ENCODE peak calls at places on chromosomes 11 and 22, in six cellular contexts. W is cortex of kidney; J is stimulated activated CD4-positive, alpha-beta T cell treated with anti-CD3 and anti-CD28 coated beads, Interleukin-1b, Interleukin-23, amount 100 ng/mL, for 24 hours; U is EL; M is stimulated activated naive CD4-positive, alpha-beta T cell; B is right lobe of liver. K is an unnamed sample.

GRCh38 chr22:32674925-32675825 is 126.3 kb upstream of the TIMP3 start:
- DNase-seq in W (no peak), J (no peak), U (peak; percentile 24), M (no peak), B (no peak), K (peak; percentile 14)

GRCh38 chr11:11731311-11732083 is 109.7 kb upstream of the GALNT18 start:
- DNase-seq in W (no peak), J (no peak), U (peak; percentile 57), M (no peak), B (no peak), K (peak; percentile 55)

GRCh38 chr11:68325894-68326220 is 13.5 kb downstream of the LRP5 start:
- DNase-seq in W (no peak), J (no peak), U (no peak), M (no peak), B (no peak), K (no peak)

GRCh38 chr11:62560566-62561103 is 13.1 kb downstream of the EEF1G start:
- DNase-seq in W (no peak), J (peak; percentile 64), U (peak; percentile 100), M (peak; percentile 56), B (peak; percentile 79), K (peak; percentile 97)

GRCh38 chr22:42920101-42920820 is 63.2 kb upstream of the ARFGAP3 start:
- DNase-seq in W (no peak), J (no peak), U (peak; percentile 73), M (no peak), B (no peak), K (no peak)

GRCh38 chr22:42341779-42342178 is 71.3 kb upstream of the TCF20 start:
- DNase-seq in W (no peak), J (no peak), U (no peak), M (no peak), B (no peak), K (no peak)

GRCh38 chr11:2267871-2268825 is 2.2 kb downstream of the ASCL2 start:
- DNase-seq in W (no peak), J (no peak), U (no peak), M (no peak), B (peak; percentile 55), K (no peak)

GRCh38 chr11:2522636-2523255 is 77.9 kb downstream of the KCNQ1 start:
- DNase-seq in W (no peak), J (no peak), U (no peak), M (no peak), B (peak; percentile 43), K (no peak)

GRCh38 chr22:35561796-35562526 is 21.3 kb downstream of the RASD2 start:
- DNase-seq in W (no peak), J (no peak), U (peak; percentile 92), M (no peak), B (no peak), K (peak; percentile 74)

GRCh38 chr22:17083255-17083654 is 1.5 kb upstream of the IL17RA start:
- DNase-seq in W (no peak), J (no peak), U (no peak), M (no peak), B (no peak), K (no peak)

GRCh38 chr11:102012946-102013345 is 34.3 kb upstream of the CFAP300 start:
- DNase-seq in W (no peak), J (no peak), U (peak; percentile 21), M (no peak), B (no peak), K (no peak)

GRCh38 chr22:37511368-37512104 is 7.7 kb downstream of the CARD10 start:
- DNase-seq in W (no peak), J (no peak), U (no peak), M (no peak), B (no peak), K (no peak)

GRCh38 chr11:126105748-126106080 is 43.0 kb upstream of the CDON start:
- DNase-seq in W (no peak), J (no peak), U (no peak), M (no peak), B (no peak), K (no peak)

GRCh38 chr11:78350646-78351165 is 66.9 kb downstream of the GAB2 start:
- DNase-seq in W (no peak), J (no peak), U (peak; percentile 37), M (no peak), B (no peak), K (peak; percentile 66)

GRCh38 chr11:39541945-39542351 is 1917.5 kb downstream of the LRRC4C start:
- DNase-seq in W (no peak), J (no peak), U (no peak), M (no peak), B (no peak), K (no peak)

GRCh38 chr11:116348226-116348625 is 424.6 kb downstream of the BUD13 start:
- DNase-seq in W (no peak), J (no peak), U (no peak), M (no peak), B (no peak), K (no peak)

GRCh38 chr11:64042301-64042700 is 6.6 kb downstream of the FLRT1 start:
- DNase-seq in W (no peak), J (no peak), U (no peak), M (no peak), B (no peak), K (no peak)

GRCh38 chr11:11450744-11451362 is 97.8 kb upstream of the CSNK2A3 start:
- DNase-seq in W (no peak), J (no peak), U (peak; percentile 81), M (no peak), B (no peak), K (peak; percentile 9)

GRCh38 chr11:120181446-120181992 is 29.3 kb upstream of the OAF start:
- DNase-seq in W (no peak), J (no peak), U (no peak), M (no peak), B (no peak), K (no peak)

GRCh38 chr22:38750638-38751037 is 5.2 kb downstream of the SUN2 start:
- DNase-seq in W (no peak), J (no peak), U (no peak), M (no peak), B (no peak), K (no peak)

GRCh38 chr11:67675058-67675747 is 780 bp upstream of the ALDH3B2 start:
- DNase-seq in W (no peak), J (no peak), U (no peak), M (no peak), B (no peak), K (no peak)

GRCh38 chr11:3073029-3073435 is 15.8 kb upstream of the CARS1 start:
- DNase-seq in W (no peak), J (no peak), U (no peak), M (no peak), B (no peak), K (peak; percentile 70)

GRCh38 chr11:125910450-125910849 is 6.1 kb downstream of the DDX25 start:
- DNase-seq in W (no peak), J (no peak), U (no peak), M (no peak), B (no peak), K (no peak)

GRCh38 chr11:128299132-128299726 is 288.1 kb downstream of the ETS1 start:
- DNase-seq in W (no peak), J (no peak), U (peak; percentile 9), M (no peak), B (no peak), K (peak; percentile 58)

GRCh38 chr11:112884012-112884767 is 77.0 kb upstream of the NCAM1 start:
- DNase-seq in W (no peak), J (no peak), U (peak; percentile 3), M (no peak), B (no peak), K (no peak)

GRCh38 chr22:38069372-38070249 is 12.4 kb downstream of the PICK1 start:
- DNase-seq in W (no peak), J (no peak), U (no peak), M (no peak), B (peak; percentile 45), K (peak; percentile 49)

GRCh38 chr11:2419638-2420501 is 19.3 kb downstream of the TSSC4 start:
- DNase-seq in W (no peak), J (no peak), U (peak; percentile 74), M (peak; percentile 54), B (peak; percentile 78), K (peak; percentile 80)

GRCh38 chr11:114259124-114259526 is 37.1 kb upstream of the NNMT start:
- DNase-seq in W (no peak), J (no peak), U (no peak), M (no peak), B (peak; percentile 77), K (no peak)

GRCh38 chr22:49366437-49366836 is 461.2 kb downstream of the BRD1 start:
- DNase-seq in W (no peak), J (no peak), U (no peak), M (no peak), B (no peak), K (no peak)

GRCh38 chr22:50002791-50003190 is 9.8 kb downstream of the IL17REL start:
- DNase-seq in W (no peak), J (no peak), U (no peak), M (no peak), B (no peak), K (no peak)

GRCh38 chr22:37806409-37807338 is 1.1 kb upstream of the GCAT start:
- DNase-seq in W (no peak), J (no peak), U (peak; percentile 68), M (no peak), B (no peak), K (peak; percentile 57)

GRCh38 chr22:29156507-29156906 is 49.2 kb upstream of the EMID1 start:
- DNase-seq in W (no peak), J (no peak), U (peak; percentile 9), M (no peak), B (no peak), K (no peak)

GRCh38 chr11:62615521-62615920 is 2.5 kb downstream of the ROM1 start:
- DNase-seq in W (no peak), J (no peak), U (no peak), M (no peak), B (no peak), K (no peak)

GRCh38 chr22:25759825-25760231 is 17.8 kb downstream of the MYO18B start:
- DNase-seq in W (no peak), J (no peak), U (peak; percentile 97), M (no peak), B (no peak), K (peak; percentile 96)

GRCh38 chr11:4183410-4184057 is 88.9 kb downstream of the RRM1 start:
- DNase-seq in W (no peak), J (no peak), U (no peak), M (no peak), B (no peak), K (no peak)

K was measured in astrocyte of the spinal cord.